ENCODE peak calls at places on chromosomes 4 and X, in eight cellular contexts. U is ovary, F is Peyer's patch, K is BE2C, D is mucosa of descending colon, R is SK-N-SH, H is pancreas, C is left ventricle myocardium inferior. A is an unnamed sample.
A peak's percentile ranks its signal among the peaks of the same experiment; 100 is the strongest.

GRCh38 chr4:6472387-6473263 is at the start of gene PPP2R2C:
- DNase-seq in U (no peak), F (peak; percentile 24), K (peak; percentile 34), D (no peak), R (peak; percentile 81), H (no peak), C (no peak), A (peak; percentile 13)

GRCh38 chrX:21661316-21661715 is 3.2 kb upstream of the KLHL34 start:
- DNase-seq in U (no peak), F (no peak), K (no peak), D (no peak), R (no peak), H (no peak), C (no peak), A (no peak)

GRCh38 chr4:1402516-1403101 is 3.6 kb downstream of the NKX1-1 start:
- DNase-seq in U (no peak), F (no peak), K (no peak), D (no peak), R (peak; percentile 52), H (peak; percentile 65), C (no peak), A (no peak)

GRCh38 chr4:61406677-61407076 is 206.6 kb downstream of the ADGRL3 start:
- DNase-seq in U (no peak), F (no peak), K (no peak), D (no peak), R (no peak), H (no peak), C (no peak), A (no peak)

GRCh38 chr4:143711543-143712159 is 11.2 kb upstream of the FREM3 start:
- DNase-seq in U (no peak), F (no peak), K (no peak), D (no peak), R (no peak), H (no peak), C (no peak), A (no peak)

GRCh38 chrX:28550331-28550872 is 36.8 kb upstream of the IL1RAPL1 start:
- DNase-seq in U (no peak), F (no peak), K (no peak), D (no peak), R (peak; percentile 2), H (no peak), C (no peak), A (no peak)

GRCh38 chrX:46693149-46693548 is 65.8 kb downstream of the SLC9A7 start:
- DNase-seq in U (no peak), F (no peak), K (no peak), D (no peak), R (no peak), H (no peak), C (no peak), A (no peak)

GRCh38 chr4:41538017-41538733 is at the start of gene LIMCH1:
- DNase-seq in U (peak; percentile 54), F (peak; percentile 48), K (no peak), D (peak; percentile 10), R (no peak), H (no peak), C (peak; percentile 73), A (peak; percentile 88)

GRCh38 chr4:87012265-87012953 is 77.6 kb downstream of the AFF1 start:
- DNase-seq in U (no peak), F (no peak), K (no peak), D (peak; percentile 65), R (no peak), H (no peak), C (no peak), A (no peak)

GRCh38 chr4:89166971-89167475 is 55.7 kb downstream of the TIGD2 start:
- DNase-seq in U (no peak), F (no peak), K (no peak), D (no peak), R (no peak), H (no peak), C (no peak), A (no peak)

GRCh38 chr4:83431200-83431599 is 24.4 kb downstream of the HELQ start:
- DNase-seq in U (no peak), F (no peak), K (no peak), D (no peak), R (no peak), H (no peak), C (no peak), A (no peak)

GRCh38 chr4:140363051-140363450 is 10.4 kb upstream of the SCOC start:
- DNase-seq in U (no peak), F (peak; percentile 72), K (no peak), D (peak; percentile 61), R (no peak), H (no peak), C (no peak), A (no peak)

GRCh38 chrX:48971325-48972213 is at the start of gene KCND1:
- DNase-seq in U (peak; percentile 33), F (peak; percentile 51), K (peak; percentile 63), D (no peak), R (peak; percentile 78), H (no peak), C (peak; percentile 27), A (no peak)

GRCh38 chrX:53594354-53594753 is 92.2 kb downstream of the HUWE1 start:
- DNase-seq in U (no peak), F (no peak), K (no peak), D (no peak), R (no peak), H (no peak), C (no peak), A (no peak)

GRCh38 chr4:48854395-48854683 is 23.5 kb downstream of the OCIAD1 start:
- DNase-seq in U (no peak), F (no peak), K (no peak), D (no peak), R (no peak), H (no peak), C (no peak), A (no peak)
- H3K36me3 ChIP-seq in U (no peaks in the 10 kb centered on the region), F (no peaks in the 10 kb centered on the region), K (peaks cover 67% of the 10 kb centered on the region), D (no peaks in the 10 kb centered on the region), R (peaks cover 49% of the 10 kb centered on the region), H (no peaks in the 10 kb centered on the region), C (peaks cover 87% of the 10 kb centered on the region), A (peaks cover 47% of the 10 kb centered on the region)

DNA sequence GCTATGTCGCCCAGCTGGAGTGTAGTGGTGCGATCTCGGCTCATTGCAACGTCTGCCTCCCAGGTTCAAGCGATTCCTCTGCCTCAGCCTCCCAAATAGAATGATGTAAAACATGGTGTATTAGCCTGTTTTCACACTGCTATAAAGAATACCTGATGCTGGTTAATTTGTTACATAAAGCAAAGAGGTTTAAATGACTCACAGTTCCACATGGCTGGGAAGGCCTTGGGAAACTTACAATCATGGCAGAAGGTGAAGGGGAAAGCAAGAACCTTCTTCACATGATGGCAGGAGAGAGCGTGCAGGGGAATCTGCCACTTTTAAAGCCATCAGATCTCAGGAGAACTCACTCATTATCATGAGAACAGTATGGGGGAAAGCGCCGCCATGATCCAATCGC is 1191.8 kb downstream of the ARAP2 start:
- DNase-seq in U (no peak), F (no peak), K (no peak), D (no peak), R (no peak), H (peak; percentile 13), C (no peak), A (no peak)
- TF ChIP-seq CTCF in U (no peak), F (no peak), K (no peak), D (no peak), R (no peak), H (no peak), C (no peak), A (no peak)

GRCh38 chr4:53432528-53433424 is 55.3 kb downstream of the FIP1L1 start:
- DNase-seq in U (no peak), F (no peak), K (no peak), D (no peak), R (no peak), H (no peak), C (no peak), A (no peak)
- H3K36me3 ChIP-seq in U (no peaks in the 10 kb centered on the region), F (no peaks in the 10 kb centered on the region), K (peaks cover 30% of the 10 kb centered on the region), D (no peaks in the 10 kb centered on the region), R (peaks cover 66% of the 10 kb centered on the region), H (no peaks in the 10 kb centered on the region), C (peaks cover 59% of the 10 kb centered on the region), A (peaks cover 13% of the 10 kb centered on the region)

GRCh38 chrX:25022499-25023325 is 6.9 kb upstream of the ARX start:
- DNase-seq in U (no peak), F (no peak), K (no peak), D (no peak), R (no peak), H (no peak), C (no peak), A (no peak)
- TF ChIP-seq CTCF in U (no peak), F (no peak), K (peak; percentile 35), D (no peak), R (no peak), H (no peak), C (no peak), A (no peak)

GRCh38 chrX:100731441-100732281 is at the start of gene SYTL4:
- DNase-seq in U (peak; percentile 70), F (peak; percentile 54), K (no peak), D (peak; percentile 44), R (peak; percentile 60), H (peak; percentile 72), C (peak; percentile 23), A (no peak)
- H3K36me3 ChIP-seq in U (no peaks in the 10 kb centered on the region), F (no peaks in the 10 kb centered on the region), K (no peaks in the 10 kb centered on the region), D (no peaks in the 10 kb centered on the region), R (no peaks in the 10 kb centered on the region), H (no peaks in the 10 kb centered on the region), C (no peaks in the 10 kb centered on the region), A (no peaks in the 10 kb centered on the region)

DNA sequence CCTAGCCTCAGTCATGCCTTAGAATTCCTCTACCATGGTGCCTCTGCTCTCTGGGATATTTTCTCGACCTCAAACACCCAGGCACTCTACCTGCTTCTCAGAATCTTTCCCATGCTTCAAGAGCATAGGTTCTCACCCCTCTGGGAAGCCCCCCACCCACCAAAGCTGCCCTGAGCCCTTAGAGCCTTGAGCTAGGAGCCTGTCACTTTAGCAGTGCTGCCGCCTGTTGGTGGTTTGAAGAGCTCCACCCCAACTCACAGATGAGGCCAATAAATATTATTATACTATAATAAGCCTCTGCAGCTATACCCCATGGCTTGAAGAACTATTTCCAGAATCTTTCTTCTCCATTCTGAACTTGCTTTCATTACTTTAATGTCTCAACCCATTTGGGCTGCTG is 109.7 kb downstream of the RTL5 start:
- DNase-seq in U (no peak), F (peak; percentile 39), K (peak; percentile 17), D (no peak), R (no peak), H (no peak), C (no peak), A (peak; percentile 42)
- TF ChIP-seq CTCF in U (no peak), F (peak; percentile 35), K (peak; percentile 52), D (no peak), R (peak; percentile 64), H (no peak), C (peak; percentile 36), A (no peak)

DNA sequence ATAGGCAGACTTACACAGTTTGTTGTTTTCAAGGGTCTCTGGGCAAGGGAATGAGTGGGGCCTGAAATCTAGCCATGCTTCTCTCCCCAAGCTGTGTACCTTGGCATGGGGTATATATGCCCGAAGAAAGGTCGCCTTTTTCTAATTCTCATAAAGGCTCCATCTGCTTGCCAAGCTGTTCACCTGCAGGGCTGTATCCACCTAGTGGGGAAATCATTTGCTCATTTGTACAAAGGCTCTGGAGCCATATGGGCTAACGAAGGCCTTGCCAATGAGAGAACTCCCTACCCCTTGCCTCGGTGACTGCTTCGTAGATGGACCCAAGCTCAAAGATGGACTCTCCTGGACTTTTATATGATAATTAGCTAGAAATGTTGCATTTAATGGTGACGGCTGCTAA is 1097.0 kb downstream of the PDHA2 start:
- DNase-seq in U (no peak), F (no peak), K (no peak), D (no peak), R (no peak), H (no peak), C (no peak), A (no peak)
- H3K36me3 ChIP-seq in U (no peaks in the 10 kb centered on the region), F (no peaks in the 10 kb centered on the region), K (no peaks in the 10 kb centered on the region), D (no peaks in the 10 kb centered on the region), R (no peaks in the 10 kb centered on the region), H (no peaks in the 10 kb centered on the region), C (no peaks in the 10 kb centered on the region), A (no peaks in the 10 kb centered on the region)